ENCODE peak calls at places on chromosomes 2 and 18, in four cellular contexts. U, H, V and K are unnamed samples.
A peak's percentile ranks its signal among the peaks of the same experiment; 100 is the strongest.

GRCh38 chr2:9753665-9754531 is 89.4 kb upstream of the TAF1B start:
- DNase-seq in H (no peak), U (no peak), V (no peak), K (no peak)

GRCh38 chr2:175880-176800 is 87.7 kb downstream of the SH3YL1 start:
- DNase-seq in V (no peak), U (peak; percentile 73), H (no peak), K (no peak)

GRCh38 chr2:150167711-150168110 is 319.8 kb downstream of the RND3 start:
- DNase-seq in V (no peak), H (no peak), U (no peak), K (no peak)

GRCh38 chr2:33949371-33949770 is 350.3 kb upstream of the FAM98A start:
- DNase-seq in U (no peak), V (no peak), H (no peak), K (no peak)

GRCh38 chr2:100935372-100935752 is 66.7 kb upstream of the RPL31 start:
- DNase-seq in V (no peak), H (no peak), U (no peak), K (no peak)

GRCh38 chr2:241550616-241551580 is 7.6 kb upstream of the BOK start:
- DNase-seq in H (no peak), V (no peak), U (no peak), K (no peak)

GRCh38 chr2:216260629-216261028 is 111.7 kb downstream of the MARCHF4 start:
- DNase-seq in V (no peak), H (no peak), U (no peak), K (no peak)

GRCh38 chr2:148619560-148620190 is 24.9 kb upstream of the EPC2 start:
- DNase-seq in H (no peak), U (no peak), V (no peak), K (no peak)

GRCh38 chr2:47631840-47632398 is 151.0 kb upstream of the MSH6 start:
- DNase-seq in U (no peak), V (no peak), H (no peak), K (no peak)

GRCh38 chr18:76633504-76634259 is 138.6 kb upstream of the ZNF516 start:
- DNase-seq in H (no peak), U (no peak), V (no peak), K (peak; percentile 85)

GRCh38 chr2:9740382-9741040 is 102.8 kb upstream of the TAF1B start:
- DNase-seq in H (no peak), V (no peak), U (no peak), K (no peak)

GRCh38 chr18:58792086-58792485 is 72.6 kb upstream of the ZNF532 start:
- DNase-seq in U (no peak), V (no peak), H (no peak), K (no peak)

GRCh38 chr18:78901923-78902794 is 77.5 kb upstream of the SALL3 start:
- DNase-seq in H (no peak), U (no peak), V (no peak), K (no peak)

GRCh38 chr2:12722445-12723316 is 5.9 kb downstream of the TRIB2 start:
- DNase-seq in U (no peak), V (no peak), H (no peak), K (peak; percentile 67)

GRCh38 chr2:217223222-217223930 is 363.5 kb upstream of the TNP1 start:
- DNase-seq in U (no peak), H (no peak), V (no peak), K (peak; percentile 96)

GRCh38 chr2:177753682-177754475 is 318.7 kb downstream of the PDE11A start:
- DNase-seq in U (no peak), V (peak; percentile 16), H (peak; percentile 92), K (peak; percentile 69)